ENCODE peak calls at places on chromosomes 13 and 19, in four cellular contexts. G is neuronal stem cell, H is H9, Q is mesenchymal stem cell. D is an unnamed sample.

GRCh38 chr13:69331245-69331644 is 776.4 kb upstream of the ATXN8OS start:
- DNase-seq in H (no peak), G (no peak), Q (peak), D (no peak)

GRCh38 chr13:48094404-48094780 is 512 bp downstream of the MED4 start:
- DNase-seq in G (no peak), H (no peak), Q (peak), D (no peak)

GRCh38 chr13:43383488-43384165 is 360.2 kb downstream of the DNAJC15 start:
- DNase-seq in G (no peak), H (no peak), Q (no peak), D (no peak)

GRCh38 chr13:97548138-97548537 is 114.2 kb downstream of the RAP2A start:
- DNase-seq in H (no peak), Q (no peak), G (no peak), D (no peak)

GRCh38 chr13:97855570-97855970 is 97.9 kb upstream of the IPO5 start:
- DNase-seq in H (peak), Q (peak), G (peak), D (peak)

GRCh38 chr13:80083516-80084085 is 257.3 kb downstream of the SPRY2 start:
- DNase-seq in H (no peak), Q (peak), G (no peak), D (peak)

GRCh38 chr19:39469567-39469966 is 11.1 kb upstream of the TIMM50 start:
- DNase-seq in Q (no peak), H (no peak), G (no peak), D (no peak)

GRCh38 chr13:29802621-29803020 is 47.8 kb downstream of the UBL3 start:
- DNase-seq in Q (no peak), H (no peak), G (no peak), D (peak)

GRCh38 chr13:97028441-97029299 is 34.4 kb upstream of the OXGR1 start:
- DNase-seq in Q (peak), H (peak), G (peak), D (peak)

GRCh38 chr19:47682939-47683338 is 30.3 kb upstream of the EHD2 start:
- DNase-seq in Q (no peak), H (no peak), G (no peak), D (peak)

GRCh38 chr13:94309997-94310842 is 169.3 kb downstream of the DCT start:
- DNase-seq in H (no peak), Q (peak), G (no peak), D (peak)

GRCh38 chr19:6056282-6056741 is 54.0 kb downstream of the RFX2 start:
- DNase-seq in Q (no peak), G (no peak), H (no peak), D (no peak)

GRCh38 chr19:42284066-42284501 is 15.0 kb downstream of the CIC start:
- DNase-seq in H (no peak), Q (peak), G (peak), D (peak)

GRCh38 chr13:22061371-22061805 is 390.5 kb downstream of the FGF9 start:
- DNase-seq in G (no peak), Q (no peak), H (peak), D (no peak)

GRCh38 chr13:22063416-22064124 is 392.7 kb downstream of the FGF9 start:
- DNase-seq in H (no peak), Q (no peak), G (no peak), D (no peak)

GRCh38 chr13:22061806-22062391 is 391.0 kb downstream of the FGF9 start:
- DNase-seq in G (no peak), H (no peak), Q (no peak), D (no peak)

GRCh38 chr13:22062478-22063205 is 391.8 kb downstream of the FGF9 start:
- DNase-seq in Q (no peak), G (no peak), H (no peak), D (peak)

GRCh38 chr13:22064854-22065646 is 394.2 kb downstream of the FGF9 start:
- DNase-seq in G (peak), Q (no peak), H (no peak), D (no peak)
- H3K9ac ChIP-seq in G (no peak), Q (no peak), H (no peak), D (no peak)

DNA sequence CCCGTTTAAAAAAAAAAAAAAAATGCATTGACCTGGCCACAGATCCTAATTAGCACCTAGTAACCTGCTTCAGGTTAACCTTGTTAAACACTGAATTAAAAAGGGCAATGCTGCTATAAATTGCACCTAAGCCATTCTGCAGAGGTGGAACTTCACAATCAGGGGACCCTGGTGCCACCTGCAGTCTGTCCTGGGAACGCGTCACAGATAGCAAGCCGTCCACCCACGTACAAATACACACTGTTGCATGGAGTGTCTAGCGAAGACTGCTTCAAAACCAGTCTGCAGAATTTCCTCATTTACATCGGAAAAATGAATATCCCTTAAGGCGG is 169.3 kb downstream of the COL4A1 start:
- DNase-seq in Q (no peak), G (no peak), H (no peak), D (no peak)
- H2BK15ac ChIP-seq in Q (no peak), G (no peak), H (no peak), D (peak)

GRCh38 chr19:1811942-1812425 is at the start of gene ATP8B3:
- DNase-seq in Q (no peak), G (no peak), H (no peak), D (no peak)
- H3K9ac ChIP-seq in Q (peak), G (peak), H (no peak), D (peak)

DNA sequence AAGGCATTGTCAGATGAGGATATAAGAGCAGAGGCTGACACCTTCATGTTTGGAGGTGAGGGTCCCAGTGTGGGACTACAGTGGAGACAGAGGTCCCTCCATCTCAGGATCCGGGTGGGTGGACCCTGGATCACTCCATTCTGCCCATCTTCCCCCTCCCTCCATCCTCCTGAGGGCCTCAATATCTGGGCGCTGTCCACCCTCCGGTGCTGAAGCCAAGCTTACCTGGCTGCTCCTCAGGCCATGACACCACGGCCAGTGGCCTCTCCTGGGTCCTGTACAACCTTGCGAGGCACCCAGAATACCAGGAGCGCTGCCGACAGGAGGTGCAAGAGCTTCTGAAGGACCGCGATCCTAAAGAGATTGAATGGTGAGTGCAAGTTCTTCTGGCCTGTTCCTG is 11.9 kb downstream of the CYP4F12 start:
- DNase-seq in Q (no peak), G (no peak), H (no peak), D (no peak)
- H2BK15ac ChIP-seq in Q (no peak), G (no peak), H (no peak), D (no peak)

GRCh38 chr13:20580257-20580656 is 13.3 kb downstream of the IFT88 start:
- DNase-seq in Q (no peak), H (no peak), G (no peak), D (no peak)
- H3K9ac ChIP-seq in Q (no peak), H (no peak), G (no peak), D (no peak)

GRCh38 chr13:99506632-99507031 is 5.4 kb downstream of the TM9SF2 start:
- DNase-seq in Q (no peak), H (no peak), G (no peak), D (no peak)

GRCh38 chr13:99505814-99506269 is 4.6 kb downstream of the TM9SF2 start:
- DNase-seq in Q (peak), H (no peak), G (no peak), D (peak)

GRCh38 chr13:99509477-99509876 is 8.2 kb downstream of the TM9SF2 start:
- DNase-seq in H (no peak), G (no peak), Q (no peak), D (no peak)

GRCh38 chr13:99501952-99502310 is 659 bp downstream of the TM9SF2 start:
- DNase-seq in G (no peak), H (no peak), Q (peak), D (peak)

DNA sequence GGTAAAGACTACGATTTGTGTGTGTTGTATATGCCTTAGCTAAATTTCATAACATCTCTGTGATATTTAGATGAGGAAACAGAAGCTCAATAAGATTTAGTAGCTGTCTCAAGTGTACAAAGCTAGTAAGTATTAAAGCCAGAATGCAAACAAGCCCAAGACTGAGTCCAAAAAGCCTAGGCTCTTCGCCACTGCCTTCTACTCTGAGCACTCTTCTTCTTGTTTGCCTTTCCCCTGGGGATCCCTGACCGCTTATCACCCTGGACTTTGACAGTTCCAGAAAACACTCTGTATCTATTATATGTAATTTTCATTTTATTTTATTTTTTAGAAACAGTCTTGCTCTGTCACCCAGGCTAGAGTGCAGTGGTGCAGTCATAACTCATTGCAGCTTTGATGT is 5.8 kb downstream of the TM9SF2 start:
- DNase-seq in H (no peak), G (no peak), Q (no peak), D (no peak)
- H2BK15ac ChIP-seq in H (no peak), G (no peak), Q (no peak), D (no peak)

GRCh38 chr19:44848036-44848804 is 2.1 kb downstream of the NECTIN2 start:
- DNase-seq in H (peak), Q (peak), G (peak), D (peak)

GRCh38 chr19:44845612-44846454 is at the start of gene NECTIN2:
- DNase-seq in Q (peak), H (peak), G (peak), D (peak)

GRCh38 chr19:44847144-44848035 is 1.3 kb downstream of the NECTIN2 start:
- DNase-seq in Q (peak), G (peak), H (peak), D (peak)

GRCh38 chr19:44846455-44847143 is 502 bp downstream of the NECTIN2 start:
- DNase-seq in H (peak), G (peak), Q (peak), D (no peak)

GRCh38 chr19:44845286-44845611 is 848 bp upstream of the NECTIN2 start:
- DNase-seq in Q (no peak), H (no peak), G (no peak), D (no peak)
- H3K9ac ChIP-seq in Q (peak), H (no peak), G (no peak), D (no peak)

DNA sequence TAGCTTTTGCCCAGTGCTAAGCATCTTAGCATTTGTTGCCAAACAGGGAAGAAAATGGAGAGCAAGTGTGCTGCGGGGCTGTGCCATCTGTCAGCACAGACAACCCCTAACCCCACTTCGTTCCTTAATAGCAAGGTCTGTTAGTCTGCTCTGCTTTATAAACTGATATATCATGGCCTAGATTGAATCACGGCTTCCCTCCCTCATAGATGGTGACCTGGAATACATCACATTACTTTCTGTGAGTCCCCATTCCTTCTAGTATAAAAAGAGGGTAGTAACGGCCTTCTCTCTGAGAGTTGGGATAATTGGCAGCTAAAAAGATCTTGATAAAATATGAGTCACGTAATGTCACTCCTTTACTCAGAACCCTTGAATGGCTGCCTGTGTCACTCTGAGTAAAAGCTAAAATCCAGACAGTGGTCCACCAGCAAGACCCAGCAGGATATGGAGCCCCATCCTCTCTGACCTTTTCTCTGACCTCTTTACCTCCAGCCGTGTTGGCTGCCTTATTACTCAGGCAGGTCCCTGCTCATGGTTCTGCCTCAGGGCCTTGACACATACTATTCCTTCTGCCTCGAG is 151.7 kb downstream of the DLEU7 start:
- DNase-seq in G (no peak), Q (peak), H (no peak), D (no peak)
- H2BK15ac ChIP-seq in G (no peak), Q (no peak), H (no peak), D (no peak)